ENCODE peak calls at places on chromosomes 16 and 17, in eight cellular contexts. P is Peyer's patch, U is A549, Q is PC-3, F is left ventricle myocardium inferior, H is adrenal gland, I is IMR-90, C is tibial artery. M is an unnamed sample.

GRCh38 chr17:38579934-38580333 is 25.8 kb downstream of the SRCIN1 start:
- DNase-seq in P (no peak), U (peak), Q (peak), F (no peak), H (peak), I (peak), C (no peak), M (no peak)

GRCh38 chr17:77391668-77392375 is 251.1 kb downstream of the SEC14L1 start:
- DNase-seq in P (no peak), U (peak), Q (peak), F (peak), H (no peak), I (peak), C (peak), M (peak)

GRCh38 chr17:15351925-15352324 is 10.5 kb upstream of the TEKT3 start:
- DNase-seq in P (no peak), U (peak), Q (peak), F (no peak), H (peak), I (peak), C (no peak), M (no peak)

GRCh38 chr17:37650419-37651003 is 7.3 kb upstream of the DDX52 start:
- DNase-seq in P (no peak), U (peak), Q (peak), F (no peak), H (peak), I (peak), C (no peak), M (no peak)

GRCh38 chr17:60573139-60573975 is 26.6 kb upstream of the PPM1D start:
- DNase-seq in P (no peak), U (no peak), Q (no peak), F (no peak), H (peak), I (peak), C (no peak), M (peak)

GRCh38 chr17:60832206-60832605 is 154.6 kb downstream of the BCAS3 start:
- DNase-seq in P (no peak), U (no peak), Q (no peak), F (no peak), H (no peak), I (no peak), C (no peak), M (no peak)

GRCh38 chr16:89409161-89409711 is 81.1 kb downstream of the ANKRD11 start:
- DNase-seq in P (peak), U (no peak), Q (peak), F (no peak), H (no peak), I (peak), C (no peak), M (no peak)

GRCh38 chr16:88772871-88773811 is 11.9 kb downstream of the PIEZO1 start:
- DNase-seq in P (no peak), U (no peak), Q (peak), F (peak), H (peak), I (peak), C (peak), M (peak)

GRCh38 chr16:82524939-82525338 is 101.8 kb upstream of the CDH13 start:
- DNase-seq in P (no peak), U (no peak), Q (no peak), F (no peak), H (no peak), I (no peak), C (no peak), M (no peak)

GRCh38 chr16:83967838-83968482 is at the start of gene NECAB2:
- DNase-seq in P (no peak), U (no peak), Q (peak), F (peak), H (no peak), I (peak), C (no peak), M (no peak)

GRCh38 chr16:49337814-49338350 is 35.7 kb upstream of the C16orf78 start:
- DNase-seq in P (no peak), U (no peak), Q (no peak), F (no peak), H (peak), I (no peak), C (no peak), M (peak)

GRCh38 chr17:62968445-62968923 is 2.4 kb downstream of the TANC2 start:
- DNase-seq in P (no peak), U (peak), Q (peak), F (no peak), H (peak), I (peak), C (no peak), M (peak)

GRCh38 chr16:24132797-24133155 is 123.4 kb upstream of the CACNG3 start:
- DNase-seq in P (no peak), U (no peak), Q (no peak), F (no peak), H (no peak), I (no peak), C (no peak), M (no peak)

GRCh38 chr17:2400474-2400866 is 390 bp downstream of the MNT start:
- DNase-seq in P (peak), U (peak), Q (peak), F (peak), H (no peak), I (no peak), C (peak), M (no peak)

GRCh38 chr17:64736804-64737492 is 74.8 kb upstream of the SMURF2 start:
- DNase-seq in P (no peak), U (peak), Q (peak), F (no peak), H (peak), I (peak), C (no peak), M (peak)

GRCh38 chr16:26335236-26335809 is 643.6 kb downstream of the HS3ST4 start:
- DNase-seq in P (no peak), U (no peak), Q (no peak), F (no peak), H (no peak), I (no peak), C (no peak), M (no peak)

GRCh38 chr16:23509441-23509754 is 896 bp downstream of the GGA2 start:
- DNase-seq in P (no peak), U (no peak), Q (no peak), F (no peak), H (no peak), I (no peak), C (no peak), M (no peak)

GRCh38 chr17:59800530-59800942 is 92.2 kb downstream of the TUBD1 start:
- DNase-seq in P (no peak), U (peak), Q (peak), F (no peak), H (no peak), I (no peak), C (no peak), M (peak)

GRCh38 chr16:50674831-50675230 is 6.3 kb downstream of the SNX20 start:
- DNase-seq in P (no peak), U (no peak), Q (peak), F (no peak), H (no peak), I (no peak), C (no peak), M (no peak)

GRCh38 chr16:88077328-88078108 is 126.3 kb downstream of the BANP start:
- DNase-seq in P (no peak), U (no peak), Q (no peak), F (peak), H (peak), I (no peak), C (peak), M (no peak)

GRCh38 chr16:89380681-89381080 is 109.7 kb downstream of the ANKRD11 start:
- DNase-seq in P (no peak), U (no peak), Q (no peak), F (no peak), H (no peak), I (no peak), C (no peak), M (no peak)

GRCh38 chr17:53628011-53628410 is 194.7 kb upstream of the KIF2B start:
- DNase-seq in P (no peak), U (no peak), Q (peak), F (no peak), H (no peak), I (peak), C (no peak), M (peak)

GRCh38 chr16:14193316-14193871 is 122.3 kb downstream of the MRTFB start:
- DNase-seq in P (peak), U (no peak), Q (no peak), F (no peak), H (no peak), I (no peak), C (no peak), M (no peak)

GRCh38 chr17:16911141-16911937 is 60.6 kb downstream of the TNFRSF13B start:
- DNase-seq in P (no peak), U (no peak), Q (no peak), F (peak), H (peak), I (no peak), C (peak), M (no peak)

GRCh38 chr17:58694302-58694701 is 1.9 kb downstream of the RAD51C start:
- DNase-seq in P (no peak), U (no peak), Q (peak), F (no peak), H (peak), I (no peak), C (no peak), M (no peak)

DNA sequence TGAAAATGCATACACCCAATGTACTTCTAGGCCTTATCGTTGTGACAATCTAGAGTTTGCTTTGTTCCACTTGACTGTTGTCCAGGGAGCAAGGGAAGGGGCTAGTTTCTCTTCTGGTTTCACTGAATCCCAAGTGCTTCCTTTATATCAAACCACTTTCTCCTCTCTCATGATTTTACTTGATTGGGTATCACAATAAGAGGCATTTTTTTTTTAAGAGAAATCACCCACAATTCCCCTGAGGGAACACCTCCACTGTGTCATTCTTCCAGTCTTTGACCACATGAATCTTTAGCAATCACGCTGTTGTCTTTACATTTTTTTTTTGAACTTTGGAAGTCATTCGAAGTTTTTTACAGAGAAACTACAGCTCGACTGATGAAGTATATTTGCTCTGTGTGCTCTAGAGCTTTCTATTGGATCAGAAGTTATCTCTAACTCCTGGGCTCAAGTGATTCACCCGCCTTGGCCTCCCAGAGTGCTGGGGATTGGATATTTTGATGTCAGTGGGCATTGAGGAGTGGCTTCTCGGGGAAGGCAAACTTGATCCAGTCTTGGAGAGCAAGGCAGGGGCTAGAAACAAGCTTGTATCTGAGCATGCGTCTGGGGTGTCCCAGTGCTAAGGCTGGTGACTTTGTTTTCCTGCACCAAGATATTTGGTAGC is 3.0 kb downstream of the CDH1 start:
- DNase-seq in P (no peak), U (peak), Q (no peak), F (no peak), H (no peak), I (no peak), C (no peak), M (no peak)
- H3K27ac ChIP-seq in P (no peak), U (peak), Q (peak), F (no peak), H (no peak), I (no peak), C (no peak), M (no peak)

GRCh38 chr16:85170066-85171003 is 58.1 kb upstream of the CIBAR2 start:
- DNase-seq in P (no peak), U (no peak), Q (no peak), F (no peak), H (no peak), I (no peak), C (no peak), M (peak)
- H3K4me3 ChIP-seq in P (no peak), U (peak), Q (no peak), F (peak), H (no peak), I (peak), C (peak), M (peak)

GRCh38 chr16:67260426-67261063 is 11.8 kb downstream of the SLC9A5 start:
- DNase-seq in P (no peak), U (peak), Q (peak), F (no peak), H (no peak), I (peak), C (no peak), M (peak)
- H3K27ac ChIP-seq in P (no peak), U (no peak), Q (no peak), F (no peak), H (no peak), I (no peak), C (no peak), M (no peak)

GRCh38 chr17:68513932-68514331 is 1.7 kb downstream of the PRKAR1A start:
- DNase-seq in P (no peak), U (no peak), Q (no peak), F (no peak), H (no peak), I (no peak), C (no peak), M (peak)
- H3K4me3 ChIP-seq in P (peak), U (peak), Q (peak), F (peak), H (peak), I (peak), C (peak), M (peak)

GRCh38 chr16:2691491-2692248 is 9.3 kb downstream of the KCTD5 start:
- DNase-seq in P (no peak), U (no peak), Q (no peak), F (peak), H (peak), I (no peak), C (no peak), M (no peak)

GRCh38 chr16:2690852-2691251 is 8.5 kb downstream of the KCTD5 start:
- DNase-seq in P (no peak), U (no peak), Q (no peak), F (no peak), H (no peak), I (no peak), C (no peak), M (no peak)

GRCh38 chr16:2692948-2693651 is 10.8 kb downstream of the KCTD5 start:
- DNase-seq in P (peak), U (no peak), Q (no peak), F (no peak), H (no peak), I (peak), C (no peak), M (no peak)

GRCh38 chr16:2689968-2690830 is 7.9 kb downstream of the KCTD5 start:
- DNase-seq in P (no peak), U (no peak), Q (no peak), F (no peak), H (no peak), I (no peak), C (no peak), M (no peak)

GRCh38 chr16:2692251-2692947 is 10.1 kb downstream of the KCTD5 start:
- DNase-seq in P (no peak), U (no peak), Q (no peak), F (peak), H (peak), I (peak), C (no peak), M (no peak)
- H3K27ac ChIP-seq in P (no peak), U (no peak), Q (no peak), F (peak), H (no peak), I (no peak), C (no peak), M (no peak)

DNA sequence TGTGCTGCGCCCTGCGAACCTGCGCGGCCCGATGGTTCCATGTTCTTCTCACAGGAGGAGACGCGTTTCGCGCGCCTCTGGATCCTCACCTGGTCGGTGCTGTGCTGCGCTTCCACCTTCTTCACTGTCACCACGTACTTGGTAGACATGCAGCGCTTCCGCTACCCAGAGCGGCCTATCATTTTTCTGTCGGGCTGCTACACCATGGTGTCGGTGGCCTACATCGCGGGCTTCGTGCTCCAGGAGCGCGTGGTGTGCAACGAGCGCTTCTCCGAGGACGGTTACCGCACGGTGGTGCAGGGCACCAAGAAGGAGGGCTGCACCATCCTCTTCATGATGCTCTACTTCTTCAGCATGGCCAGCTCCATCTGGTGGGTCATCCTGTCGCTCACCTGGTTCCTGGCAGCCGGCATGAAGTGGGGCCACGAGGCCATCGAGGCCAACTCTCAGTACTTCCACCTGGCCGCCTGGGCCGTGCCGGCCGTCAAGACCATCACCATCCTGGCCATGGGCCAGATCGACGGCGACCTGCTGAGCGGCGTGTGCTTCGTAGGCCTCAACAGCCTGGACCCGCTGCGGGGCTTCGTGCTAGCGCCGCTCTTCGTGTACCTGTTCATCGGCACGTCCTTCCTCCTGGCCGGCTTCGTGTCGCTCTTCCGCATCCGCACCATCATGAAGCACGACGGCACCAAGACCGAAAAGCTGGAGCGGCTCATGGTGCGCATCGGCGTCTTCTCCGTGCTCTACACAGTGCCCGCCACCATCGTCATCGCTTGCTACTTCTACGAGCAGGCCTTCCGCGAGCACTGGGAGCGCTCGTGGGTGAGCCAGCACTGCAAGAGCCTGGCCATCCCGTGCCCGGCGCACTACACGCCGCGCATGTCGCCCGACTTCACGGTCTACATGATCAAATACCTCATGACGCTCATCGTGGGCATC is 1.3 kb downstream of the FZD2 start:
- DNase-seq in P (no peak), U (no peak), Q (no peak), F (no peak), H (no peak), I (peak), C (peak), M (no peak)
- H3K4me3 ChIP-seq in P (no peak), U (peak), Q (no peak), F (peak), H (no peak), I (peak), C (peak), M (peak)

GRCh38 chr17:78397681-78398101 is 19.2 kb downstream of the PGS1 start:
- DNase-seq in P (no peak), U (no peak), Q (no peak), F (peak), H (no peak), I (peak), C (peak), M (peak)

GRCh38 chr17:78399028-78399692 is 20.7 kb downstream of the PGS1 start:
- DNase-seq in P (no peak), U (no peak), Q (no peak), F (no peak), H (no peak), I (no peak), C (no peak), M (no peak)

GRCh38 chr17:78395186-78395585 is 16.7 kb downstream of the PGS1 start:
- DNase-seq in P (no peak), U (no peak), Q (no peak), F (no peak), H (no peak), I (no peak), C (no peak), M (no peak)

GRCh38 chr17:78398390-78398789 is 19.9 kb downstream of the PGS1 start:
- DNase-seq in P (no peak), U (no peak), Q (no peak), F (no peak), H (no peak), I (no peak), C (no peak), M (no peak)

DNA sequence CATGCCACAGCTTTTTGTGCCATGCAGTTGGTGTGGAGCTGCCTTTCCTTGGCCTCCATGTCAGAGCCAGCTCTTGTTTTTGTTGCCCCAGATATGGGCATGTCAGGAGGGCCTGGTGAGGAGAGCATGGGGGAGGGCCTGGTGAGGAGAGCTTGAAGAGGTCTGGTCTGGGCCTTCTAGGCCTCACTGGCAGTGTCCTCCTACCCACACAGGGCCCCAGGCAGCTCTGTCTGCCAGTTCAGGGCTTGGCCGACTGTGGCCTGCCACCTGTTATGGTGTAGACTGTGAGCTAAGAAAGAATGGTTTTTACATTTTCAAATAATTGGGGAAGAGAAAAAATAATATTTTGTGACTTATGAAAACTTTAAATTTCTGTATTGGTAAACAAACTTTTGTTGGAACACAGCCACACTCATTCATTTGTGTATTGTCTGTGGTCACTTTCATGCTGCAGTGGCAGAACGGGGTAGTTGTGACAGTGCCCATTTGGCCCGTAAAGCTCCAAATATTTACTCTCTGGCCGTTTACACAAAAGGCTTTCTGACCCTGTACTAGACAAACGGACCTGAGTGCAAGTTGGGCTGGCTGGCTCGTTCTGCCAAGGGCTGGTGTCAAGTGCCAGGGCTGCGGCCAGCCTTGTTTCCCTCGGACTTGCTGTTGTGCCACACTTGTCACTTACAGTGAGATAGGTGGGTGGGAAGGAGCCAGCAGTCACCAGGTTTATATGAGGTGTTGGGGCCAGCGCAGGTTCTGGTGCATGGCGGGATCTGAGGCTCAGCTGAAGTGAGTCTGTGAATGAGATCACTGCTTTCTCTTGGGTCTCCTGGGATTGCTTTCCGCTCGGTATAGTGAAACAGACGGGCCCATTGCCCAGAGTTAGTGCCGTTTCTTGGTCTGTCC is 18.2 kb downstream of the PGS1 start:
- DNase-seq in P (no peak), U (no peak), Q (no peak), F (peak), H (no peak), I (no peak), C (peak), M (no peak)
- H3K27ac ChIP-seq in P (no peak), U (no peak), Q (no peak), F (peak), H (no peak), I (no peak), C (peak), M (peak)

GRCh38 chr17:76272541-76273434 is 7.6 kb downstream of the UBALD2 start:
- DNase-seq in P (peak), U (no peak), Q (no peak), F (no peak), H (no peak), I (no peak), C (no peak), M (no peak)
- H3K4me3 ChIP-seq in P (peak), U (no peak), Q (no peak), F (peak), H (no peak), I (no peak), C (peak), M (no peak)

GRCh38 chr17:46940692-46941404 is 17.9 kb downstream of the GOSR2 start:
- DNase-seq in P (peak), U (peak), Q (peak), F (peak), H (peak), I (peak), C (peak), M (peak)
- H3K27ac ChIP-seq in P (no peak), U (no peak), Q (no peak), F (no peak), H (no peak), I (no peak), C (no peak), M (no peak)